ENCODE peak calls at places on chromosome 14, in seven cellular contexts. X, K, N, C, O, L and G are unnamed samples.

GRCh38 chr14:72810201-72810600 is 83.7 kb downstream of the DPF3 start:
- DNase-seq in K (no peak), O (no peak), N (no peak), X (no peak), L (no peak), C (no peak), G (no peak)

GRCh38 chr14:91245029-91245428 is 525 bp upstream of the GPR68 start:
- DNase-seq in N (no peak), O (peak), K (no peak), X (no peak), C (no peak), L (no peak), G (no peak)

GRCh38 chr14:37583358-37584210 is 11.5 kb downstream of the FOXA1 start:
- DNase-seq in O (no peak), C (no peak), K (no peak), L (no peak), N (no peak), X (no peak), G (no peak)

GRCh38 chr14:79279645-79280399 is 931.5 kb downstream of the DIO2 start:
- DNase-seq in C (peak), K (peak), O (no peak), X (no peak), N (peak), L (no peak), G (peak)

GRCh38 chr14:102451064-102451352 is 58.6 kb downstream of the ANKRD9 start:
- DNase-seq in N (no peak), O (no peak), C (no peak), X (no peak), K (no peak), L (no peak), G (no peak)

GRCh38 chr14:90893028-90893427 is 76.8 kb upstream of the TTC7B start:
- DNase-seq in N (no peak), K (no peak), X (no peak), L (no peak), O (no peak), C (no peak), G (no peak)

GRCh38 chr14:65558363-65558762 is 145.8 kb downstream of the FUT8 start:
- DNase-seq in O (no peak), C (no peak), K (no peak), L (no peak), N (no peak), X (no peak), G (no peak)

GRCh38 chr14:74411671-74412070 is 14.3 kb downstream of the SYNDIG1L start:
- DNase-seq in N (no peak), X (no peak), C (no peak), O (no peak), L (no peak), K (no peak), G (no peak)

GRCh38 chr14:44785096-44785495 is 176.7 kb downstream of the KLHL28 start:
- DNase-seq in C (no peak), L (no peak), O (no peak), N (peak), X (no peak), K (no peak), G (no peak)

GRCh38 chr14:66025779-66026178 is 460.4 kb upstream of the CCDC196 start:
- DNase-seq in N (no peak), C (no peak), O (no peak), L (no peak), K (no peak), X (no peak), G (no peak)

GRCh38 chr14:23605931-23606585 is 27.5 kb upstream of the JPH4 start:
- DNase-seq in K (no peak), C (no peak), X (no peak), O (no peak), N (peak), L (no peak), G (no peak)

GRCh38 chr14:96502621-96503251 is 554 bp downstream of the PAPOLA start:
- DNase-seq in X (peak), N (peak), C (no peak), L (no peak), K (peak), O (no peak), G (peak)

GRCh38 chr14:69917287-69917686 is 38.1 kb downstream of the SMOC1 start:
- DNase-seq in X (no peak), L (no peak), N (no peak), K (no peak), C (no peak), O (no peak), G (no peak)

GRCh38 chr14:30874999-30875787 is 834 bp downstream of the COCH start:
- DNase-seq in N (no peak), C (no peak), X (no peak), K (peak), O (no peak), L (no peak), G (no peak)

GRCh38 chr14:65813760-65814387 is 401.3 kb downstream of the FUT8 start:
- DNase-seq in N (no peak), L (no peak), O (no peak), K (no peak), C (no peak), X (no peak), G (no peak)

GRCh38 chr14:92692822-92693226 is 55.6 kb downstream of the LGMN start:
- DNase-seq in K (no peak), O (peak), N (peak), X (peak), C (no peak), L (no peak), G (no peak)

GRCh38 chr14:104769324-104770071 is 16.6 kb downstream of the SIVA1 start:
- DNase-seq in X (no peak), O (no peak), C (no peak), N (no peak), K (no peak), L (no peak), G (no peak)

GRCh38 chr14:93084866-93085857 is 30.6 kb downstream of the ITPK1 start:
- DNase-seq in L (no peak), N (no peak), X (no peak), C (no peak), K (no peak), O (no peak), G (no peak)

GRCh38 chr14:57390806-57391562 is 598 bp downstream of the NAA30 start:
- DNase-seq in N (peak), C (peak), X (no peak), K (peak), L (no peak), O (peak), G (peak)

GRCh38 chr14:43647302-43647701 is 859.8 kb downstream of the FSCB start:
- DNase-seq in K (no peak), L (no peak), N (no peak), O (no peak), X (no peak), C (no peak), G (no peak)
- TF ChIP-seq CTCF in K (no peak), L (no peak), N (no peak), O (no peak), X (no peak), C (no peak), G (peak)

GRCh38 chr14:43568022-43568421 is 939.1 kb downstream of the FSCB start:
- DNase-seq in O (no peak), X (no peak), L (no peak), N (no peak), C (no peak), K (no peak), G (no peak)
- TF ChIP-seq CTCF in O (no peak), X (no peak), L (no peak), N (no peak), C (no peak), K (no peak), G (no peak)

DNA sequence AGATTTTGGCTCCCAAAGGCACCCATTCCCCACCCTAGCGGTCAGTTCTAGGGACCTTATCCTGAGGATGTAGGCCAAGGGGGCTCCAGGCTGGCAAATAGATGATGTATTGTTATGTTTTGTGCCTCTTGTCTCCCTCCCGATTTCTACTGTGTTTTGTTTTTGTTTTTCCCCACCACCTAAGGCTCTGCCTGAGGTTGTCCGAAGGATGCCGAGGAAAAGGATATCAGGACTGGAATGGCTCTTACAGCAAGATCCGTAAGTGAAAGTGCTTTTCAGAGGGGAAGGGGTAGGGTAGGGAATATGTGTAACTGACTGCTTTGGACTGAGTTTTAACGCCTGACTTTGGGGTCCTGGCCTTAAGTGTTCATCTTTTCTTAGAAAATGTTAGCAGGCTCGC is 6.6 kb downstream of the FOXG1 start:
- DNase-seq in K (no peak), X (no peak), L (no peak), N (no peak), O (no peak), C (no peak), G (no peak)
- TF ChIP-seq CTCF in K (no peak), X (no peak), L (no peak), N (no peak), O (no peak), C (no peak), G (no peak)

DNA sequence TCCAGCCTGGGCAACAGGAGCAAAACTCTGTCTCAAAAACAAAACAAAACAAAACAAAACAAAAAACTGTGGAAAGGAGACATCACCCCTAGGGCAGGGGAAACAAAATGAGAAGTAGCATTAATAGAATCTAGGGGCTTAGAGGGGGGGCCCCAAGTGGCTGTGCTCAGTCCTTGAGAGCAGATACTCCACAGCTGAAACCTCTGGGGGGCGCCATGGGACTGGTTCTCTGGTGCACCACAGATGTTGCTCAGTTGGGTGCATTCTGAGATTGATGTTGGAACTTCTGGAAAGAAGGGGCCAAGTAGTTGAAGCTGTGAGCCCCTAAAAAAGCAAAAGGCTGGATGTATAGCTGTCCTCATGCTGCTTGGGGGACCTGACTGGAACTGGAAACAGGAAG is 11.8 kb upstream of the SYNE2 start:
- DNase-seq in O (peak), X (no peak), C (no peak), N (no peak), K (no peak), L (no peak), G (peak)
- TF ChIP-seq CTCF in O (peak), X (no peak), C (no peak), N (no peak), K (no peak), L (no peak), G (peak)

GRCh38 chr14:56136571-56137498 is 18.6 kb downstream of the PELI2 start:
- DNase-seq in L (no peak), O (no peak), N (peak), C (no peak), K (no peak), X (no peak), G (no peak)
- TF ChIP-seq CTCF in L (no peak), O (no peak), N (no peak), C (no peak), K (no peak), X (no peak), G (no peak)

GRCh38 chr14:70954068-70954467 is 46.8 kb downstream of the PCNX1 start:
- DNase-seq in X (no peak), K (no peak), C (no peak), N (no peak), O (no peak), L (no peak), G (no peak)

GRCh38 chr14:70957710-70958109 is 50.5 kb downstream of the PCNX1 start:
- DNase-seq in K (no peak), X (no peak), N (no peak), O (no peak), C (no peak), L (no peak), G (no peak)

GRCh38 chr14:70952485-70952884 is 45.2 kb downstream of the PCNX1 start:
- DNase-seq in X (no peak), C (no peak), N (no peak), O (no peak), K (no peak), L (no peak), G (no peak)

GRCh38 chr14:70956511-70956910 is 49.3 kb downstream of the PCNX1 start:
- DNase-seq in O (no peak), K (no peak), N (no peak), L (no peak), C (no peak), X (no peak), G (no peak)

DNA sequence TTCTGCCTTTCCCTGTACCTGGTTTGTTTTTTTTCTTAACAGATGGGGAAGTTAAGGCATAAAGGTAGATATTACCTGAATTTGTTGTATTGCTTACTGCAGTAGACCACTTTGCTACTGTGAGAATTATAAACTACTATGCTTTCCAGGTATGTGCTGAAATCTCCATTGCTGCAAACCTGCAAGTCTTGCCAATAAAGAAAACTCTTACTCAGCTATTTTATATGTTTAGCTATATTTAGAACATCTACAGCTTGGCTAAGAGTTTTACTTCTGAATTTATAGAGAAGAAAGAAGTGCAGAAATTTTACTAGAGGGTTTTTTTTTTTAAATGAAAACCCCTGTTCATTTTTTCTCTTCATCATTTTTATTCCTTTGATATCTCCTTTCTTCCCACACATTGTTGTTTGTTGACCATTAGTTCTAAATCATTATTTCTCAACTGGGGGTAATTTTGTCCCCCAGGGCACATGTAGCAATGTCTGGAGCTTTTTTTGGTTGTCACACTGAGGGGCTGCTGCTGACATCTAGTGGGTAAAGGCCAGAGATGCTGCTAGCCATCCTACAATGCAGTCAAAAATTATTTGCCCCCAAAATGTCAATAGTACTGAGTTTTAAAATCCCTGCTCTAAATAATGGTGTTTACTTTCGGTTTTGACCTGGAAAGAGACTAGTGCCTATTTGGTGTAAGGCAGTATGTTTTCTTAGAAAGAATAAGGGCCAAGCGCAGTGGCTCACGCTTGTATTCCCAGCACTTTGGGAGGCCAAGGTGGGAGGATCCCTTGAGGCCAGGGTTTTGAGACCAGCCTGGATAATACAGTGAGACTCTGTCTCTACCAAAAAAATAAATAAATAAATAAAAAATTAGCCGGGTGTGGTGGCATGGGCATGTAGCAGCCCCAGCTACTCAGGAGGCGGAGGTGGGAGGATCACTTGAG is 48.6 kb downstream of the PCNX1 start:
- DNase-seq in C (no peak), N (peak), X (no peak), O (peak), L (no peak), K (no peak), G (peak)
- TF ChIP-seq CTCF in C (no peak), N (peak), X (peak), O (peak), L (no peak), K (peak), G (peak)

DNA sequence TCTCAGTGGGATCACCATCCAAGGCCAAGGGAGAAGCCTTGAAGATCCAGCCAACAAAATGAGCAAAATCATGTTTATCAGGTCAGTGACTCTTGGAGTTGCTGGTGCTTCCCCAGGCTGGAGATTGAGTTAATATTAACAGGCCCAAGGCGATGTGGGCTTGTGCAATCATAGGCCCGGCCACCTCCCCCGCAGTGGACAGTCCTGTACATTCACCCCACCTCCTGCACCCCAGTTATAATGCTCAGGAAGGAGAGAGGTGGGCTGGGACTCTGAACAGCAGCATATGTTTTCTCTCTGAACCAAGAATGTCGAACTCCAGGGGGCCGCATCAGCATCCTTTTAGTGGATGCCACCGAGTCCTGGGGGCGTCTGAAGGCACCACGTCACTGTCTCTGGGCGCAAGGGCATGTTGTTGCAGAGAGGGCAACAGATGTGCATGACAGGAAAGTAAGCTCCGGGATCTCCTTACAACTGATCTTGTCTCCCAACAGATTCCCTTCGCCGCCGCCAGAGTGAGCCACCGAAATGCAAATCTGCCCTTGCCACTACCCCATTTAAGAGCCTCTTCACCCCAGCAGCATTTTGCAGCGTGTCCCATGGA is 32.2 kb upstream of the SERPINA6 start:
- DNase-seq in K (peak), N (peak), X (no peak), L (no peak), C (no peak), O (no peak), G (peak)
- TF ChIP-seq CTCF in K (peak), N (peak), X (no peak), L (no peak), C (no peak), O (no peak), G (peak)

GRCh38 chr14:46279327-46279726 is 372.3 kb downstream of the RPL10L start:
- DNase-seq in X (no peak), L (no peak), O (no peak), C (no peak), K (no peak), N (no peak), G (no peak)
- TF ChIP-seq CTCF in X (no peak), L (no peak), O (no peak), C (no peak), K (no peak), N (no peak), G (no peak)